ENCODE peak calls at places on chromosomes 7 and 10, in seven cellular contexts. I, M, P, O, J, B and V are unnamed samples.

GRCh38 chr10:103504181-103504783 is 10.8 kb downstream of the NEURL1 start:
- DNase-seq in I (peak; percentile 79), M (peak; percentile 76), P (no peak), O (no peak), J (peak; percentile 34), B (peak; percentile 89), V (peak; percentile 71)

GRCh38 chr10:79142064-79142491 is 73.3 kb downstream of the ZMIZ1 start:
- DNase-seq in I (peak; percentile 74), M (no peak), P (no peak), O (no peak), J (no peak), B (peak; percentile 92), V (no peak)

GRCh38 chr7:50852901-50853300 is 70.2 kb upstream of the GRB10 start:
- DNase-seq in I (no peak), M (no peak), P (no peak), O (no peak), J (no peak), B (no peak), V (no peak)

GRCh38 chr7:80611779-80612178 is 26.7 kb upstream of the CD36 start:
- DNase-seq in I (peak; percentile 25), M (no peak), P (peak; percentile 69), O (no peak), J (peak; percentile 83), B (no peak), V (peak; percentile 89)

GRCh38 chr10:97517778-97518561 is 19.2 kb downstream of the UBTD1 start:
- DNase-seq in I (no peak), M (peak; percentile 61), P (no peak), O (no peak), J (no peak), B (no peak), V (no peak)

GRCh38 chr7:34163956-34164355 is 258.6 kb downstream of the BMPER start:
- DNase-seq in I (no peak), M (no peak), P (no peak), O (no peak), J (no peak), B (no peak), V (no peak)

GRCh38 chr7:131921016-131921415 is 364.6 kb upstream of the PODXL start:
- DNase-seq in I (no peak), M (no peak), P (no peak), O (no peak), J (no peak), B (no peak), V (no peak)

GRCh38 chr7:135939-136338 is 56.4 kb upstream of the FAM20C start:
- DNase-seq in I (no peak), M (no peak), P (no peak), O (no peak), J (no peak), B (no peak), V (no peak)

GRCh38 chr7:129784783-129785456 is 167.8 kb downstream of the UBE2H start:
- DNase-seq in I (no peak), M (peak; percentile 81), P (no peak), O (no peak), J (peak; percentile 35), B (no peak), V (peak; percentile 54)

GRCh38 chr7:130071701-130072622 is 1.6 kb downstream of the KLHDC10 start:
- DNase-seq in I (peak; percentile 61), M (no peak), P (peak; percentile 61), O (no peak), J (peak; percentile 51), B (peak; percentile 51), V (peak; percentile 64)

GRCh38 chr10:127227663-127228062 is 31.3 kb upstream of the INSYN2A start:
- DNase-seq in I (no peak), M (no peak), P (no peak), O (no peak), J (no peak), B (no peak), V (no peak)

GRCh38 chr7:99557196-99557607 is 1.2 kb upstream of the ZNF655 start:
- DNase-seq in I (no peak), M (no peak), P (no peak), O (no peak), J (no peak), B (no peak), V (no peak)

GRCh38 chr10:25390733-25391132 is 215.9 kb downstream of the GPR158 start:
- DNase-seq in I (no peak), M (no peak), P (no peak), O (no peak), J (no peak), B (no peak), V (no peak)

GRCh38 chr10:80382989-80383388 is 25.4 kb upstream of the PRXL2A start:
- DNase-seq in I (peak; percentile 50), M (no peak), P (peak; percentile 41), O (no peak), J (no peak), B (peak; percentile 25), V (peak; percentile 57)

GRCh38 chr10:20473361-20473760 is 423.8 kb downstream of the NEBL start:
- DNase-seq in I (no peak), M (no peak), P (no peak), O (no peak), J (no peak), B (no peak), V (no peak)

GRCh38 chr10:86064219-86064618 is 302.4 kb downstream of the GRID1 start:
- DNase-seq in I (no peak), M (peak; percentile 61), P (no peak), O (no peak), J (peak; percentile 1), B (no peak), V (no peak)

GRCh38 chr10:122207596-122207995 is 63.5 kb upstream of the BTBD16 start:
- DNase-seq in I (no peak), M (no peak), P (no peak), O (no peak), J (no peak), B (no peak), V (no peak)

GRCh38 chr10:100812978-100813377 is 67.6 kb downstream of the PAX2 start:
- DNase-seq in I (no peak), M (peak; percentile 43), P (no peak), O (no peak), J (no peak), B (no peak), V (no peak)

GRCh38 chr7:69714886-69715571 is 116.8 kb downstream of the AUTS2 start:
- DNase-seq in I (no peak), M (no peak), P (no peak), O (no peak), J (no peak), B (no peak), V (no peak)

GRCh38 chr10:118501637-118502440 is 93.6 kb downstream of the PRLHR start:
- DNase-seq in I (no peak), M (no peak), P (no peak), O (no peak), J (no peak), B (no peak), V (no peak)

GRCh38 chr10:34918896-34919295 is 103.8 kb upstream of the PARD3 start:
- DNase-seq in I (no peak), M (no peak), P (no peak), O (no peak), J (no peak), B (no peak), V (no peak)

GRCh38 chr10:132370426-132371340 is 26.3 kb upstream of the PWWP2B start:
- DNase-seq in I (no peak), M (peak; percentile 64), P (no peak), O (no peak), J (no peak), B (no peak), V (no peak)

GRCh38 chr7:134632937-134633540 is 13.6 kb upstream of the BPGM start:
- DNase-seq in I (no peak), M (no peak), P (no peak), O (no peak), J (no peak), B (no peak), V (no peak)

GRCh38 chr10:126935263-126935946 is 30.2 kb downstream of the DOCK1 start:
- DNase-seq in I (no peak), M (no peak), P (no peak), O (no peak), J (no peak), B (no peak), V (no peak)

GRCh38 chr10:42930516-42931205 is 146.2 kb upstream of the RET start:
- DNase-seq in I (no peak), M (peak; percentile 42), P (no peak), O (no peak), J (no peak), B (no peak), V (no peak)

GRCh38 chr10:101611506-101611905 is 23.4 kb downstream of the DPCD start:
- DNase-seq in I (no peak), M (no peak), P (no peak), O (no peak), J (no peak), B (no peak), V (no peak)

GRCh38 chr10:35336084-35336831 is at the start of gene CCNY:
- DNase-seq in I (peak; percentile 78), M (peak; percentile 95), P (peak; percentile 84), O (no peak), J (peak; percentile 81), B (peak; percentile 78), V (peak; percentile 77)

DNA sequence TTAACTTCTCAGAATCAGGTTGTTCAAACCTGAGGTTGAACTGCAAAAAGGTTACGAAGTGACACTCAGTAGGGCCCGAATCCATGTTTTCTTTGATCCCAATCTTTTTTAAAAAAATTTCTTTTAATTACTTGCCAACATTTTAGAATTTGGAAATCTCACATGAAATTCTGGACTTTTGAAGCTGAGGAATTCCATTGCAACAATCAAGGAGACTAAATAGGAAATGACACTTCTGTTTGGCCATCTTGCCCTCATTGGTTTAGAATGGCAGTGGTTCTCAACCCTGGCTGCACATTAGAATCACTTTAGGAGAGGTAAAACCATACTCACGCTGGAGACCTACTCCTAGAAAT is 471 bp upstream of the TOMM7 start:
- DNase-seq in I (no peak), M (no peak), P (no peak), O (no peak), J (no peak), B (no peak), V (no peak)
- TF ChIP-seq CTCF in I (no peak), M (no peak), P (no peak), O (no peak), J (no peak), B (no peak), V (no peak)

GRCh38 chr10:28497313-28498126 is 35.4 kb upstream of the WAC start:
- DNase-seq in I (no peak), M (no peak), P (no peak), O (no peak), J (no peak), B (no peak), V (no peak)
- H3K27ac ChIP-seq in I (no peak overlapping the region), M (no peak overlapping the region), P (no peak overlapping the region), O (no peak overlapping the region), J (no peak overlapping the region), B (no peak overlapping the region), V (peak overlapping the region; percentile 34)

DNA sequence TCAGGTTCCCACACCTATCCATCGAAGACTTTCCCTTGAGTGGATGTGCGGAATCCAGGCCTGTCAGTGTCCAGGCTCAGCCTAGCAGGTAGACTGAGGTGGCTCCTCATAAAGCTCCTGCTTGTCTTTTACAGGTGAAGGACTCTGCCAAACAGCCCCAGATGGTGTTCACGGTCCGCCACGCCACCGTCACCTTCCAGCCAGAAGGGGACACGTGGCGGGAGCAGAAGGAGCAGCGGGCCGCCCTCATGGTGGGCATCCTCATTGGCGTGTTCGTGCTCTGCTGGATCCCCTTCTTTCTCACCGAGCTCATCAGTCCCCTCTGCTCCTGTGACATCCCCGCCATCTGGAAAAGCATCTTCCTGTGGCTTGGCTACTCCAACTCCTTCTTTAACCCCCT is 13.9 kb downstream of the HTR5A start:
- DNase-seq in I (no peak), M (no peak), P (no peak), O (no peak), J (no peak), B (no peak), V (no peak)
- H3K4me3 ChIP-seq in I (no peak overlapping the region), M (no peak overlapping the region), P (no peak overlapping the region), O (no peak overlapping the region), J (no peak overlapping the region), B (no peak overlapping the region), V (no peak overlapping the region)

GRCh38 chr7:103813970-103814369 is 175.5 kb downstream of the RELN start:
- DNase-seq in I (no peak), M (no peak), P (no peak), O (no peak), J (no peak), B (no peak), V (no peak)
- TF ChIP-seq CTCF in I (no peak), M (no peak), P (no peak), O (no peak), J (no peak), B (no peak), V (no peak)